ENCODE peak calls at places on chromosomes 13 and 19, in ten cellular contexts. L is PC-3; I is upper lobe of right lung; X is HCT116; R is effector memory CD4-positive, alpha-beta T cell; K is pancreas; H is GM23248; J is body of pancreas; P is fibroblast of lung; V is heart left ventricle. M is an unnamed sample.
A peak's percentile ranks its signal among the peaks of the same experiment; 100 is the strongest.

GRCh38 chr19:6373096-6373812 is 660 bp downstream of the ALKBH7 start:
- DNase-seq in L (peak; percentile 98), R (peak; percentile 96), H (peak; percentile 99), J (peak; percentile 98), V (peak; percentile 98), K (peak; percentile 96), I (peak; percentile 99), P (peak; percentile 99), X (peak; percentile 93), M (peak; percentile 95)

GRCh38 chr13:29621401-29621800 is 25.9 kb upstream of the SLC7A1 start:
- DNase-seq in K (no peak), J (no peak), V (no peak), H (peak; percentile 69), P (no peak), L (no peak), I (no peak), X (no peak), R (no peak), M (no peak)

GRCh38 chr13:110465696-110466095 is 95.8 kb downstream of the RAB20 start:
- DNase-seq in H (no peak), P (no peak), R (no peak), X (no peak), L (no peak), I (no peak), V (no peak), K (no peak), J (no peak), M (no peak)

GRCh38 chr13:36414461-36414860 is 17.8 kb upstream of the CCNA1 start:
- DNase-seq in L (no peak), P (no peak), I (no peak), R (no peak), J (no peak), H (no peak), K (no peak), V (no peak), X (no peak), M (no peak)

GRCh38 chr13:85519363-85519762 is 279.9 kb downstream of the SLITRK6 start:
- DNase-seq in P (no peak), X (no peak), I (no peak), K (no peak), J (no peak), V (no peak), L (no peak), H (no peak), R (no peak), M (no peak)

GRCh38 chr13:65468628-65469027 is 1761.5 kb downstream of the PCDH9 start:
- DNase-seq in V (no peak), L (no peak), H (no peak), I (no peak), R (no peak), K (no peak), J (no peak), X (no peak), P (peak; percentile 55), M (no peak)

GRCh38 chr19:32863301-32863700 is 6.3 kb downstream of the SLC7A9 start:
- DNase-seq in I (peak; percentile 21), J (no peak), P (no peak), R (no peak), K (no peak), H (no peak), X (no peak), L (no peak), V (no peak), M (no peak)

GRCh38 chr19:50829801-50830200 is 3.6 kb downstream of the KLK15 start:
- DNase-seq in L (no peak), X (no peak), V (no peak), R (no peak), I (no peak), H (no peak), J (no peak), P (no peak), K (no peak), M (no peak)

GRCh38 chr13:66405908-66406802 is 824.0 kb downstream of the PCDH9 start:
- DNase-seq in J (no peak), L (peak; percentile 58), H (no peak), P (peak; percentile 87), K (no peak), I (no peak), V (no peak), X (no peak), R (no peak), M (no peak)

GRCh38 chr19:18474366-18474887 is 36.5 kb upstream of the ISYNA1 start:
- DNase-seq in I (no peak), P (no peak), L (no peak), J (no peak), H (no peak), V (no peak), X (no peak), K (no peak), R (no peak), M (no peak)

DNA sequence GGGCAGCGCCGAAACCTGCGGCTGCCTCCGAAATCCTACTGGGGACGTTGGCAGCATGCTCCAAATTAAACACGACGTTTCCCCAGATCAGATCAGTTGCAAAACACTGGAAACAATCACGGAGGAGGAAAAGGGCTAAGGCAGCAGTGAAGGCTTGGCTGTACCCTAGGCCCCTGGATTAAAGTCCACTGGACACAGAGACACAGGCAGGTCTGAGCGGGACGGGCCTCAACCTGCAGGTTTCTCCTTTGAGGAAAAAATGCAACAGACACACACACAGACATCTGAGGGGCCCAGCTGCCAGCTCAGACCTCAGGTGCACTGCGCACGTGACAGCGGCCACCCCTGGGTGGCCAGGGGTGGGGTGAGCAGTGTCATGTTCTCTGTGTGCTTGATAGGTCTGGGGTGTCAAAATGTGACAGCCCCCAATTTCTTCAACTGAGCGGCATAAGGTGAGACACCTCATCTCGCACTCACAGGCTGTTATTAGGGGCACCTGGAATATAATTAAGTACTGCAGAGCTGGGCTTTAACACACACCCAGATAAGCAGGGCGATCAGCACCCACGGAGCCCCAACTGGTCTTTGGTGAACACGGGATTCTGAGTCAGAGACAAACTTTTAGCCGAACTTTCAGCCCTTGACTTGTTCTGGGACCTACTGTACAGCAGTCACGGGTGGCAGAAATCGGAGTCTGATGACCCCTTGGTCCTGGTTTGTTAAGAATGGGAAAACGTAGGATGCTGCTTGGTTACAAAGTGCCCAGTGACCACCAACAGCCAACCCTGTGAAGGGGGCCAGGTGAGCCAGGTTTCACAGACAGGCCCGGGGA is 9.3 kb downstream of the SH3GL1 start:
- DNase-seq in K (no peak), P (peak; percentile 23), H (peak; percentile 75), R (no peak), V (no peak), J (no peak), L (no peak), X (no peak), I (no peak), M (no peak)
- H3K4me3 ChIP-seq in K (no peak overlapping the region), P (peak overlapping the region; percentile 9), H (peak overlapping the region; percentile 52), R (no peak overlapping the region), V (peak overlapping the region; percentile 16), J (no peak overlapping the region), L (no peak overlapping the region), X (no peak overlapping the region), I (peak overlapping the region; percentile 10), M (no peak overlapping the region)

DNA sequence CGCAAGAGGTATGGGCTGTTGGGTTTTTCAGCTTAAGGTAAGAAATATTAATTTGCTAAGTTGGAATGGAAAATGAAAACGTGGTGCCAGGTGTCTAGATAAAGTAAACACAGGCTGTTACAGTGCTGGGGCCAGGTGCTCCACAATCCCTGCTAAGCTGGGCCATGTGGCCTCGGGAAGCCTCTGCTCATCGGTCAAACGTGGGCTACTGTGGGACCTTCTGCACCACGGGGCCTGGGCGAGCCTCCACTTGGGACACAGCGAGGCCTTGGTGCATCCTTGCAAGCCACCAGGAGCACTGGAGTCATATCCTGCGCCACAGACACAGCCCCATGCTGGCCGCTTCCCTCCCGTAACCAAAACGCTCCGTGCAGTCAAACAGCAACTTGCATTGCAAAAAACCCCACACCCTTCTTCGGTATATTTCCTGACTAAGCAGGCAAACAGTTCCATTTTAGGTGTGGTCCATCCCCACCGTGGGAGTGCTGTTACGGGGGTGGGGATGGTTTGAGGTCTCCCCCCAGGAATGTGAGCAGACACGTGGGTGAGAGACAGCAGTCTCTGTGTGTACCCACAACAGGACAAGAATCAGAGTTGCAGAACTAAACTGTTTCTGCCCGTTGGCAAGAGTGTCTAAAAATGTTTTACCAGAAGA is 96.3 kb upstream of the SOX1 start:
- DNase-seq in V (no peak), R (no peak), H (no peak), I (no peak), P (no peak), K (no peak), L (no peak), J (no peak), X (no peak), M (no peak)
- H3K4me1 ChIP-seq in V (no peaks in the 10 kb centered on the region), R (no peaks in the 10 kb centered on the region), H (no peaks in the 10 kb centered on the region), I (no peaks in the 10 kb centered on the region), P (no peaks in the 10 kb centered on the region), K (no peaks in the 10 kb centered on the region), L (no peaks in the 10 kb centered on the region), J (no peaks in the 10 kb centered on the region), X (no peaks in the 10 kb centered on the region), M (no peaks in the 10 kb centered on the region)

GRCh38 chr19:43883864-43884263 is 51.2 kb downstream of the ZNF45 start:
- DNase-seq in L (no peak), X (no peak), J (no peak), H (no peak), V (no peak), P (no peak), I (no peak), K (no peak), R (no peak), M (no peak)

DNA sequence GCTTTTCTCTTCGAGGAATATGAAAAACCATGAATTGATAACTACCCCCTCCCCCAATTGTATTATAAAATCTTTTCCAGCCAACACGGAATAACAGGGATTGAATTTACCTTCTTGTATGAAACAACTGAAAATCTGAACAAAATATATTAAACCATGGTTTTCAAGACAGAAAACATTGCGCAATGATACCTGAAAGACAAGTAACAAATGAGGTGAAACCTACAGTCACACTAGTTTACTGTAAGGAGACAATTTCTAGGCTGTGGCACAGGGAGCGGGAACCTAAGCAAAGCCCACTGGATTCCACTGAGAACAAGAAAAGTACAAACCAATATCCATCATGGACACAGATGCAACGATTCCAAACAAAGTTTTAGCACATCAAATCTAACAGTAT is 53.4 kb downstream of the ZNF283 start:
- DNase-seq in L (no peak), V (no peak), K (no peak), I (no peak), R (no peak), J (no peak), H (no peak), X (no peak), P (no peak), M (no peak)
- H3K9me3 ChIP-seq in L (peaks cover 17% of the 10 kb centered on the region), V (peaks cover 91% of the 10 kb centered on the region), K (peaks cover 7% of the 10 kb centered on the region), I (peaks cover 30% of the 10 kb centered on the region), R (peaks cover 12% of the 10 kb centered on the region), J (peaks cover 43% of the 10 kb centered on the region), H (peaks cover 12% of the 10 kb centered on the region), X (peaks cover 19% of the 10 kb centered on the region), P (no peaks in the 10 kb centered on the region), M (peaks cover 14% of the 10 kb centered on the region)

DNA sequence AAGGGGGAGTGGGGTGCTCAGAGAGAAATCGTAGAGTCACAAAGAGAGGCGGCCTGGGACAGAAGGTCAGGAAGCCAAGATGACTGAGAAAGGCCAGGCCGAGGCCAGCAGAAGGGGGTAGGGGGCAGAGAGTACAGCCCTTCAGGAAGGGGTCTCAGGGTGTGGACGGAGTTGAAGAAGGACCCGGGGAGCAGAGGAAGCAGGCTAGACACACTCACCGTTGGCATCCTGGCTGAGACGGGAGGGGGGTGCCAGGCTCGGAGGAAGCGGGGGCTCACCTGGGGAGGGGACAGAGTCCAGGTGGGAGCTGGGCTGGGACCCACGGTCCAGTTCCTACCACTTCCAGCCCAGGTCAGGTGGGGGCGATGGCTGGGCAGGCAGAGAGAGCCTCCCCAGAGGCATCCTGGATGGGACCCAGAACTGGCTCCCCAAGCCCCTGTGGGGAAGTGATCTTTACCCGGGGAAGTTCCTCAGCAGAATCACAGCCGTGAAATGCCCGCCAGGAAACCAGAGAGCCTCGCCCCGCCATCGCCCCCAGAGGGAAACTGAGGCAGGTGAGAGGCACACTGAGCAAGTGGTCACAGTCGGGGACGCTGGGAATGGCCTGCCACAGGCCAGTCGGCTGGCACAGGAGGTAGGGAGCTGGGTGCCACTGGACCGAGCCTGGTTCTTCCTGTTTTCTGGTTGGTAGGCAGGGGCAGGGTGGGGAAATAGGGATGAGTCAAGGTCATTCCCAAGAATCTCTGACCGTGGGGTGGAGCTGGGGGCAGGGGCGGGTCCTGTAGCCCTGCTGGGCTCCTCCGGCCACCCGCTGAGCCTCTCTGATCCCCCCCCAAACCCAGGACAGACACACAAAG is 1.3 kb downstream of the MATK start:
- DNase-seq in V (no peak), R (no peak), X (no peak), L (peak; percentile 29), P (no peak), I (peak; percentile 76), H (peak; percentile 33), J (no peak), K (no peak), M (no peak)
- H3K4me3 ChIP-seq in V (peak overlapping the region; percentile 59), R (peak overlapping the region; percentile 64), X (no peak overlapping the region), L (no peak overlapping the region), P (no peak overlapping the region), I (peak overlapping the region; percentile 51), H (no peak overlapping the region), J (no peak overlapping the region), K (peak overlapping the region; percentile 38), M (peak overlapping the region; percentile 58)

M was measured in CD8-positive, alpha-beta memory T cell.